ENCODE peak calls at places on chromosomes 7 and 10, in seven cellular contexts. One of them, this sample, is unnamed.
A peak's percentile ranks its signal among the peaks of the same experiment; 100 is the strongest.

GRCh38 chr7:148332191-148332590 is 258.4 kb upstream of the C7orf33 start:
- DNase-seq in activated CD4-positive, alpha-beta T cell treated with anti-CD3 and anti-CD28 coated beads, Interleukin-2, amount 10 ng/mL, durations not matched to agents 7 days and 5 days: no peak
- DNase-seq in NCI-H1048: no peak
- DNase-seq in lower leg skin: no peak
- DNase-seq in hypothalamus: no peak
- DNase-seq in central memory CD4-positive, alpha-beta T cell: no peak
- DNase-seq in nephron progenitor cell: no peak
- DNase-seq in this sample: no peak

GRCh38 chr10:131901181-131901829 is 497 bp downstream of the PPP2R2D start:
- DNase-seq in central memory CD4-positive, alpha-beta T cell: peak; percentile 41
- DNase-seq in NCI-H1048: no peak
- DNase-seq in lower leg skin: peak; percentile 90
- DNase-seq in nephron progenitor cell: peak; percentile 57
- DNase-seq in activated CD4-positive, alpha-beta T cell treated with anti-CD3 and anti-CD28 coated beads, Interleukin-2, amount 10 ng/mL, durations not matched to agents 7 days and 5 days: peak; percentile 54
- DNase-seq in hypothalamus: peak; percentile 54
- DNase-seq in this sample: no peak

GRCh38 chr7:39979406-39980073 is 29.5 kb downstream of the CDK13 start:
- DNase-seq in NCI-H1048: no peak
- DNase-seq in lower leg skin: no peak
- DNase-seq in hypothalamus: no peak
- DNase-seq in nephron progenitor cell: no peak
- DNase-seq in central memory CD4-positive, alpha-beta T cell: peak; percentile 72
- DNase-seq in activated CD4-positive, alpha-beta T cell treated with anti-CD3 and anti-CD28 coated beads, Interleukin-2, amount 10 ng/mL, durations not matched to agents 7 days and 5 days: peak; percentile 32
- DNase-seq in this sample: no peak

GRCh38 chr10:35942052-35942451 is 300.0 kb upstream of the FZD8 start:
- DNase-seq in hypothalamus: no peak
- DNase-seq in nephron progenitor cell: no peak
- DNase-seq in lower leg skin: no peak
- DNase-seq in activated CD4-positive, alpha-beta T cell treated with anti-CD3 and anti-CD28 coated beads, Interleukin-2, amount 10 ng/mL, durations not matched to agents 7 days and 5 days: no peak
- DNase-seq in central memory CD4-positive, alpha-beta T cell: no peak
- DNase-seq in NCI-H1048: no peak
- DNase-seq in this sample: no peak

GRCh38 chr10:78778446-78779338 is 290.1 kb upstream of the ZMIZ1 start:
- DNase-seq in NCI-H1048: no peak
- DNase-seq in nephron progenitor cell: no peak
- DNase-seq in central memory CD4-positive, alpha-beta T cell: no peak
- DNase-seq in activated CD4-positive, alpha-beta T cell treated with anti-CD3 and anti-CD28 coated beads, Interleukin-2, amount 10 ng/mL, durations not matched to agents 7 days and 5 days: no peak
- DNase-seq in hypothalamus: no peak
- DNase-seq in lower leg skin: peak; percentile 76
- DNase-seq in this sample: no peak

GRCh38 chr7:29490094-29490607 is 73.5 kb upstream of the PRR15 start:
- DNase-seq in NCI-H1048: no peak
- DNase-seq in central memory CD4-positive, alpha-beta T cell: no peak
- DNase-seq in lower leg skin: no peak
- DNase-seq in nephron progenitor cell: no peak
- DNase-seq in activated CD4-positive, alpha-beta T cell treated with anti-CD3 and anti-CD28 coated beads, Interleukin-2, amount 10 ng/mL, durations not matched to agents 7 days and 5 days: no peak
- DNase-seq in hypothalamus: no peak
- DNase-seq in this sample: no peak

GRCh38 chr7:29882481-29882880 is 76.2 kb downstream of the WIPF3 start:
- DNase-seq in hypothalamus: no peak
- DNase-seq in central memory CD4-positive, alpha-beta T cell: no peak
- DNase-seq in activated CD4-positive, alpha-beta T cell treated with anti-CD3 and anti-CD28 coated beads, Interleukin-2, amount 10 ng/mL, durations not matched to agents 7 days and 5 days: no peak
- DNase-seq in nephron progenitor cell: no peak
- DNase-seq in NCI-H1048: no peak
- DNase-seq in lower leg skin: no peak
- DNase-seq in this sample: no peak

GRCh38 chr7:48209004-48209600 is 37.8 kb downstream of the ABCA13 start:
- DNase-seq in lower leg skin: no peak
- DNase-seq in activated CD4-positive, alpha-beta T cell treated with anti-CD3 and anti-CD28 coated beads, Interleukin-2, amount 10 ng/mL, durations not matched to agents 7 days and 5 days: no peak
- DNase-seq in nephron progenitor cell: no peak
- DNase-seq in central memory CD4-positive, alpha-beta T cell: no peak
- DNase-seq in NCI-H1048: no peak
- DNase-seq in hypothalamus: no peak
- DNase-seq in this sample: no peak

This sample was measured in nucleus accumbens.